ENCODE peak calls at places on chromosomes 16 and 17, in seven cellular contexts. U is H9, H is neuronal stem cell, W is mesenchymal stem cell, L is mesendoderm, D is trophoblast cell, Z is H1. B is an unnamed sample.

GRCh38 chr17:46872421-46872820 is 21.0 kb downstream of the WNT9B start:
- DNase-seq in L (no peak), U (no peak), W (no peak), Z (no peak), H (no peak), D (no peak), B (no peak)

GRCh38 chr16:1174477-1175357 is 21.8 kb downstream of the CACNA1H start:
- DNase-seq in Z (no peak), H (no peak), D (no peak), U (no peak), W (peak; percentile 41), L (no peak), B (peak; percentile 51)

GRCh38 chr16:56891685-56892084 is 26.7 kb downstream of the SLC12A3 start:
- DNase-seq in W (no peak), Z (no peak), U (no peak), L (no peak), H (no peak), D (no peak), B (no peak)

GRCh38 chr17:49861150-49861884 is 13.4 kb upstream of the TAC4 start:
- DNase-seq in U (peak; percentile 68), W (peak; percentile 31), Z (no peak), H (peak; percentile 64), D (peak; percentile 90), L (peak; percentile 72), B (peak; percentile 27)

GRCh38 chr17:68706351-68706750 is 105.2 kb upstream of the FAM20A start:
- DNase-seq in W (no peak), L (no peak), U (no peak), H (no peak), D (no peak), Z (no peak), B (no peak)

GRCh38 chr17:38868968-38869646 is 751 bp upstream of the LASP1 start:
- DNase-seq in L (peak; percentile 95), U (peak; percentile 96), W (peak; percentile 94), Z (peak; percentile 54), H (peak; percentile 95), D (peak; percentile 94), B (peak; percentile 88)

GRCh38 chr16:4375717-4376116 is 4.1 kb downstream of the VASN start:
- DNase-seq in H (no peak), L (no peak), W (no peak), U (no peak), D (peak; percentile 85), Z (no peak), B (no peak)

GRCh38 chr17:11293480-11293879 is 52.5 kb downstream of the SHISA6 start:
- DNase-seq in W (no peak), H (no peak), U (peak; percentile 36), Z (no peak), D (no peak), L (peak; percentile 32), B (no peak)

GRCh38 chr17:57084361-57084801 is 665 bp upstream of the AKAP1 start:
- DNase-seq in H (no peak), Z (no peak), U (no peak), W (no peak), D (peak; percentile 68), L (no peak), B (peak; percentile 19)

GRCh38 chr16:2091722-2092620 is 43.7 kb downstream of the PKD1 start:
- DNase-seq in W (peak; percentile 13), U (peak; percentile 50), H (no peak), L (peak; percentile 33), D (no peak), Z (no peak), B (no peak)

GRCh38 chr17:48100160-48100559 is 1.1 kb downstream of the CBX1 start:
- DNase-seq in H (no peak), L (no peak), Z (no peak), U (no peak), D (peak; percentile 89), W (peak; percentile 63), B (peak; percentile 62)

GRCh38 chr16:73956592-73957495 is 339.8 kb upstream of the PSMD7 start:
- DNase-seq in D (peak; percentile 82), U (peak; percentile 52), Z (no peak), L (peak; percentile 65), W (peak; percentile 37), H (peak; percentile 55), B (peak; percentile 64)

GRCh38 chr16:27232061-27232841 is 28.9 kb downstream of the KDM8 start:
- DNase-seq in U (no peak), H (no peak), L (no peak), D (no peak), W (no peak), Z (no peak), B (no peak)

GRCh38 chr17:77723071-77723908 is 235.2 kb upstream of the TNRC6C start:
- DNase-seq in U (peak; percentile 26), L (no peak), Z (no peak), W (no peak), D (no peak), H (no peak), B (no peak)

GRCh38 chr16:3564889-3565141 is 12.4 kb downstream of the NLRC3 start:
- DNase-seq in H (no peak), D (no peak), U (no peak), W (no peak), Z (no peak), L (no peak), B (no peak)

GRCh38 chr17:59155439-59156177 is at the start of gene PRR11:
- DNase-seq in W (no peak), L (no peak), D (peak; percentile 100), H (no peak), Z (no peak), U (peak; percentile 100), B (peak; percentile 100)

GRCh38 chr16:2883027-2883846 is at the start of gene FLYWCH2:
- DNase-seq in W (peak; percentile 96), L (peak; percentile 98), U (peak; percentile 99), Z (peak; percentile 92), D (peak; percentile 99), H (peak; percentile 98), B (peak; percentile 93)

GRCh38 chr17:46876353-46876887 is 25.0 kb downstream of the WNT9B start:
- DNase-seq in D (peak; percentile 77), U (peak; percentile 89), W (no peak), Z (no peak), H (no peak), L (peak; percentile 55), B (no peak)

GRCh38 chr16:3171855-3172593 is 16.0 kb upstream of the OR1F1 start:
- DNase-seq in U (peak; percentile 87), H (no peak), D (no peak), L (peak; percentile 99), Z (no peak), W (peak; percentile 45), B (peak; percentile 76)

GRCh38 chr17:58320163-58320558 is 8.4 kb downstream of the TSPOAP1 start:
- DNase-seq in U (no peak), D (no peak), Z (no peak), W (no peak), H (no peak), L (no peak), B (no peak)

GRCh38 chr16:4306439-4307214 is 9.2 kb upstream of the GLIS2 start:
- DNase-seq in W (no peak), H (no peak), D (no peak), U (peak; percentile 64), L (no peak), Z (no peak), B (no peak)

GRCh38 chr17:41499714-41500113 is 5.7 kb downstream of the KRT13 start:
- DNase-seq in Z (no peak), U (no peak), D (no peak), L (no peak), W (no peak), H (no peak), B (no peak)

GRCh38 chr16:9868606-9869149 is 313.6 kb downstream of the GRIN2A start:
- DNase-seq in H (no peak), Z (no peak), U (no peak), W (no peak), D (no peak), L (no peak), B (no peak)

GRCh38 chr17:44379887-44380286 is 9.6 kb downstream of the ITGA2B start:
- DNase-seq in H (no peak), D (no peak), Z (no peak), L (no peak), W (no peak), U (no peak), B (no peak)

GRCh38 chr17:65952586-65952985 is 239.3 kb downstream of the CEP112 start:
- DNase-seq in L (no peak), H (no peak), U (no peak), D (no peak), W (no peak), Z (no peak), B (no peak)

GRCh38 chr17:34349748-34350147 is 6.5 kb upstream of the CCL13 start:
- DNase-seq in D (no peak), Z (no peak), H (no peak), L (no peak), W (no peak), U (no peak), B (no peak)
- H2AK5ac ChIP-seq in D (no peak overlapping the region), Z (no peak overlapping the region), H (no peak overlapping the region), L (no peak overlapping the region), W (no peak overlapping the region), U (no peak overlapping the region), B (no peak overlapping the region)

DNA sequence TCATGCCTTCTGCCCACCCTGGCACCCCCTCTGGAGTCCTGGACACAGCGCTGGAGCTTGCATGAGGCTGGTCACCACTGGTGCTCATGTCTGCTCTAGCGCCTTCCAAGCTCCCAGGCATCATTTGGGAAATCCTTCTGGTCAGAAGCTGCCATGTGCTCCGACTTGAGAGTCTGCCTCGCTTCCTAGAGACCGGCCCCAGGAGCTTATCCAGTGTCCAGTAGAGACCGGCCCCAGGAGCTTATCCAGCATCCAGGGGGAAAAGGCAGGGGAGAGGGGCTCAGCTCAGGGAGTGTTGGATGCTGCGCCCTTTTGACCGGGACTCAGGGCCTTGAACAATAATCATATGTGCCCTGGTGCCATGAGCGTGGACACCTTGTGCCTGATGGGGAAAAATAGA is 106.3 kb downstream of the RAP1GAP2 start:
- DNase-seq in W (no peak), H (no peak), U (no peak), Z (no peak), D (no peak), L (no peak), B (no peak)
- H2AK5ac ChIP-seq in W (no peak overlapping the region), H (peak overlapping the region; percentile 31), U (no peak overlapping the region), Z (no peak overlapping the region), D (no peak overlapping the region), L (no peak overlapping the region), B (no peak overlapping the region)

GRCh38 chr16:14106457-14106856 is 35.3 kb downstream of the MRTFB start:
- DNase-seq in U (no peak), W (no peak), Z (no peak), H (no peak), L (no peak), D (no peak), B (peak; percentile 40)
- H2AK5ac ChIP-seq in U (no peak overlapping the region), W (no peak overlapping the region), Z (no peak overlapping the region), H (no peak overlapping the region), L (no peak overlapping the region), D (no peak overlapping the region), B (no peak overlapping the region)

DNA sequence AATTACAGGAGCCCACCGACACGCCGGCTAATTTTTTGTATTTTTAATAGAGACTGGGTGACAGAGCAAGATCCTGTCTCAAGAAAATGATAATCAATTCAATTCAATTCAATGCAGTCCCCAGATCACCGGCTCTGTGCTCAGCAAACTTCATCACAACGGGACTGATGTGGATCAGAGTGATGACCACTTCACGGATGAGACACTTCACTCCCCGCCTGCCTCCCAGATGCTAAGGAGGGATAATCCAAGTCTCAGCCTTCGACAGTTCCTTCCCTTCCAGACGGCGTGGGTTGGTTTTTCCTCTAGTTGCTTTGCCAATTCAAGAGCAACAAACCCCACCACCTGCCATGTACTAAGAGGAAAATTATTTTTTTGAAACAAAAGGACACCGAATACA is 93.8 kb downstream of the ZDHHC7 start:
- DNase-seq in H (no peak), W (no peak), D (no peak), U (no peak), Z (no peak), L (no peak), B (no peak)
- H2AK5ac ChIP-seq in H (no peak overlapping the region), W (no peak overlapping the region), D (no peak overlapping the region), U (no peak overlapping the region), Z (no peak overlapping the region), L (no peak overlapping the region), B (no peak overlapping the region)

B was measured in IMR-90.